ENCODE peak calls at places on chromosomes 7 and 10, in ten cellular contexts. V is germinal center; K is T-helper 9 cell; O is activated naive CD4-positive, alpha-beta T cell treated with Interleukin-2 at 50 U/mL for 16 hours; B is Right ventricle myocardium superior; I is iris pigment epithelial cell; A is effector memory CD4-positive, alpha-beta T cell; P is mesendoderm; L is glutamatergic neuron; T is ecto neural progenitor cell. G is an unnamed sample.

GRCh38 chr7:158024881-158025280 is 562.7 kb downstream of the PTPRN2 start:
- DNase-seq in O (no peak), I (no peak), V (no peak), B (no peak), L (no peak), A (no peak), T (no peak), K (no peak), P (no peak), G (no peak)

GRCh38 chr7:132836746-132837145 is 245.1 kb downstream of the CHCHD3 start:
- DNase-seq in I (peak; percentile 73), O (no peak), A (no peak), T (no peak), K (no peak), P (no peak), L (no peak), B (no peak), V (no peak), G (peak; percentile 49)

GRCh38 chr7:107304063-107304462 is 135.3 kb downstream of the HBP1 start:
- DNase-seq in O (no peak), T (no peak), P (no peak), I (no peak), V (no peak), A (no peak), B (no peak), L (no peak), K (no peak), G (no peak)

GRCh38 chr7:151309306-151309705 is 32.3 kb upstream of the NUB1 start:
- DNase-seq in P (no peak), A (no peak), B (no peak), L (no peak), K (no peak), T (peak; percentile 18), V (no peak), I (peak; percentile 51), O (no peak), G (no peak)

GRCh38 chr10:114708717-114709352 is 50.8 kb upstream of the ABLIM1 start:
- DNase-seq in O (no peak), V (no peak), B (no peak), I (peak; percentile 82), P (peak; percentile 81), L (no peak), K (no peak), T (no peak), A (no peak), G (peak; percentile 70)

GRCh38 chr7:70599446-70600190 is 532.3 kb upstream of the GALNT17 start:
- DNase-seq in O (no peak), V (no peak), P (peak; percentile 41), A (no peak), K (no peak), I (no peak), T (no peak), L (no peak), B (no peak), G (no peak)

GRCh38 chr7:30596043-30596641 is 1.5 kb downstream of the GARS1 start:
- DNase-seq in L (peak; percentile 19), P (peak; percentile 53), A (no peak), I (peak; percentile 49), O (peak; percentile 32), K (no peak), V (peak; percentile 30), B (no peak), T (no peak), G (peak; percentile 30)

GRCh38 chr7:155764432-155764798 is 47.8 kb downstream of the SHH start:
- DNase-seq in O (peak; percentile 20), K (peak; percentile 9), P (no peak), I (no peak), V (no peak), T (no peak), A (no peak), L (peak; percentile 49), B (no peak), G (no peak)

GRCh38 chr10:75234017-75234682 is 1.6 kb downstream of the COMTD1 start:
- DNase-seq in T (peak; percentile 96), A (peak; percentile 99), P (peak; percentile 98), L (peak; percentile 94), I (peak; percentile 94), V (peak; percentile 99), K (peak; percentile 99), O (peak; percentile 96), B (peak; percentile 96), G (peak; percentile 96)

GRCh38 chr7:42351313-42351935 is 114.4 kb upstream of the GLI3 start:
- DNase-seq in B (no peak), A (no peak), K (no peak), P (no peak), O (no peak), V (no peak), T (no peak), L (no peak), I (peak; percentile 70), G (no peak)

GRCh38 chr7:100626530-100627237 is 14.3 kb downstream of the MOSPD3 start:
- DNase-seq in V (peak; percentile 96), O (peak; percentile 86), T (peak; percentile 90), B (peak; percentile 88), K (peak; percentile 88), I (peak; percentile 88), P (peak; percentile 81), L (peak; percentile 89), A (peak; percentile 87), G (peak; percentile 82)

GRCh38 chr10:101022967-101023705 is 7.8 kb downstream of the PDZD7 start:
- DNase-seq in I (no peak), P (no peak), A (no peak), T (no peak), K (no peak), L (no peak), B (peak; percentile 14), O (no peak), V (no peak), G (no peak)

G was measured in trophoblast cell.